ENCODE peak calls at places on chromosomes 3 and 15, in four cellular contexts. P is neural progenitor cell, V is ovary, Q is RWPE2. E is an unnamed sample.

GRCh38 chr15:49225572-49226281 is 55.7 kb downstream of the GALK2 start:
- DNase-seq in V (no peak), P (peak), Q (no peak), E (peak)

GRCh38 chr3:27568393-27568792 is 84.2 kb upstream of the SLC4A7 start:
- DNase-seq in V (peak), P (no peak), Q (peak), E (peak)

GRCh38 chr3:30347679-30348216 is 258.7 kb upstream of the TGFBR2 start:
- DNase-seq in V (no peak), Q (no peak), P (no peak), E (no peak)

GRCh38 chr3:124751501-124751900 is 21.2 kb downstream of the UMPS start:
- DNase-seq in P (no peak), Q (no peak), V (no peak), E (no peak)

GRCh38 chr3:150639262-150639661 is 36.1 kb downstream of the SELENOT start:
- DNase-seq in P (no peak), V (no peak), Q (no peak), E (no peak)

GRCh38 chr15:42157981-42158765 is 1.7 kb upstream of the PLA2G4F start:
- DNase-seq in P (no peak), V (no peak), Q (no peak), E (no peak)

GRCh38 chr3:64166584-64167155 is 58.6 kb downstream of the PRICKLE2 start:
- DNase-seq in Q (no peak), P (peak), V (no peak), E (no peak)

GRCh38 chr3:160701490-160701889 is 24.5 kb downstream of the ARL14 start:
- DNase-seq in P (no peak), V (no peak), Q (no peak), E (no peak)

GRCh38 chr3:150414273-150414672 is 6.2 kb downstream of the TSC22D2 start:
- DNase-seq in Q (no peak), P (peak), V (no peak), E (no peak)

GRCh38 chr3:53496984-53497383 is 2.6 kb downstream of the CACNA1D start:
- DNase-seq in P (no peak), Q (no peak), V (no peak), E (no peak)

GRCh38 chr3:10910367-10910766 is 82.2 kb upstream of the SLC6A1 start:
- DNase-seq in P (no peak), V (no peak), Q (no peak), E (no peak)

GRCh38 chr3:7800006-7800780 is 701.4 kb upstream of the LMCD1 start:
- DNase-seq in Q (no peak), V (no peak), P (peak), E (no peak)

GRCh38 chr3:168476360-168476980 is 380.7 kb upstream of the GOLIM4 start:
- DNase-seq in V (no peak), P (no peak), Q (no peak), E (no peak)

GRCh38 chr3:15646924-15647511 is 45.5 kb downstream of the BTD start:
- DNase-seq in V (peak), P (no peak), Q (peak), E (no peak)

GRCh38 chr3:196287405-196288140 is at the start of gene PCYT1A:
- DNase-seq in P (peak), V (peak), Q (peak), E (peak)

GRCh38 chr3:171982829-171983228 is 56.5 kb upstream of the FNDC3B start:
- DNase-seq in P (no peak), V (no peak), Q (no peak), E (no peak)

GRCh38 chr3:151839313-151839631 is 25.4 kb downstream of the AADAC start:
- DNase-seq in P (peak), V (no peak), Q (no peak), E (no peak)
- TF ChIP-seq CTCF in P (no peak), V (no peak), Q (peak), E (peak)

DNA sequence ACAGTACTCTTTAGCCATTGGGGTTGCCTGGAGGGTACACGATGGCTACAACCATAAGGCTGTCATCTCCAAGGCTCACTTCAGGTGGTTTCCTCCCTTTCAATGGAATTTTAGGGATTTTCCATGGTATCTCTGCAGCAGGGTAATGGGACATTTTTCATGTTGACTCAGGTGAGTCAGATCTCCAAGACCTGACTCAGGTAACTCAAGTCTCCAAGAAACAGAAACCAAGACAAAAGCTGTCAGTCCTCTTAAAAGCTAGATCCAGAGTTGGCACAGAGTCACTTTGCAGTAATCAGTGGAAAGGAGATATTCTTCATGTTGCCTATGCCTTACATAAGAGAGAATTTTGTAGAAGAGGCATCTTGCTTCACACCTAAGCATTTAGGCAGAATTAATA is 375.8 kb upstream of the ARPP21 start:
- DNase-seq in Q (no peak), V (no peak), P (no peak), E (no peak)
- TF ChIP-seq CTCF in Q (no peak), V (no peak), P (no peak), E (no peak)

DNA sequence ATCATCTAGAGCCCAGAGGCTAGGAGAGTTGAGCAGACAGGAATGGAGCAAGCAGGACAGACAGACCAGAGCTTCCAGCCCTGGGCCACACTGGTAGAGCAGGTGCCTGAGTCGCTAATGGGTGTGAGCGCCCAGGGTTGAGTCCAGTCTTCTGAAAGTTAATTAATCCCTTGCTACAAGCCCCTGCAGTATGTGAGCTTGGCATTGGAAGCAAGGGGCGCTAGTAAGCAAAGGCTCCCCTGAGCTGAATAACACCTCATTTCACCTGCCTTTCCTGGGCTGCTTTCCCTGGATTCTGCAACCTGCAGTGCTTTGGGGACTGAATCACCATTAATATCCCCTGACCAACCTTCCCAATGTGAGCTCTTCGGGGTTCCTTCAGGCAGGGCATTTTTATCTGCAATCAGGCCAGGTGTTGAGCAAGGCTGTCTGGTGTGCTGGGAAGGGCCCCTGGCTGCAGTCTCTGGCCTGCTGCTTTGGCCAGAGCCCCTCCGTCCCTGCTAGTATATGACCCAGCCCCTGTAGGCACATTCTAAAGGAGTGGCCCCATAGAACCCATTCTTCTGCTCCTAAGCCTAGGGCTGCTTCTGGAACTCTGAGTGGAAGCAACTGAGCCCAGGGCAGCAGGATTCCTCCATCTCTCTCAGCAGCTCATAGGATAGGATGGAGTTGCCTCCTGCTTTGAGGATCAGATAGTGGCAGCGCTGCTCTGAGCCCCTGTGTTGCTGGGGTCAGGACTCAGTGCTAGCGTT is 45.1 kb upstream of the EPHB1 start:
- DNase-seq in V (no peak), P (no peak), Q (no peak), E (no peak)
- TF ChIP-seq CTCF in V (no peak), P (no peak), Q (no peak), E (no peak)

GRCh38 chr15:23823508-23823907 is 136.4 kb upstream of the NDN start:
- DNase-seq in Q (no peak), P (peak), V (no peak), E (peak)
- TF ChIP-seq CTCF in Q (peak), P (peak), V (no peak), E (no peak)

DNA sequence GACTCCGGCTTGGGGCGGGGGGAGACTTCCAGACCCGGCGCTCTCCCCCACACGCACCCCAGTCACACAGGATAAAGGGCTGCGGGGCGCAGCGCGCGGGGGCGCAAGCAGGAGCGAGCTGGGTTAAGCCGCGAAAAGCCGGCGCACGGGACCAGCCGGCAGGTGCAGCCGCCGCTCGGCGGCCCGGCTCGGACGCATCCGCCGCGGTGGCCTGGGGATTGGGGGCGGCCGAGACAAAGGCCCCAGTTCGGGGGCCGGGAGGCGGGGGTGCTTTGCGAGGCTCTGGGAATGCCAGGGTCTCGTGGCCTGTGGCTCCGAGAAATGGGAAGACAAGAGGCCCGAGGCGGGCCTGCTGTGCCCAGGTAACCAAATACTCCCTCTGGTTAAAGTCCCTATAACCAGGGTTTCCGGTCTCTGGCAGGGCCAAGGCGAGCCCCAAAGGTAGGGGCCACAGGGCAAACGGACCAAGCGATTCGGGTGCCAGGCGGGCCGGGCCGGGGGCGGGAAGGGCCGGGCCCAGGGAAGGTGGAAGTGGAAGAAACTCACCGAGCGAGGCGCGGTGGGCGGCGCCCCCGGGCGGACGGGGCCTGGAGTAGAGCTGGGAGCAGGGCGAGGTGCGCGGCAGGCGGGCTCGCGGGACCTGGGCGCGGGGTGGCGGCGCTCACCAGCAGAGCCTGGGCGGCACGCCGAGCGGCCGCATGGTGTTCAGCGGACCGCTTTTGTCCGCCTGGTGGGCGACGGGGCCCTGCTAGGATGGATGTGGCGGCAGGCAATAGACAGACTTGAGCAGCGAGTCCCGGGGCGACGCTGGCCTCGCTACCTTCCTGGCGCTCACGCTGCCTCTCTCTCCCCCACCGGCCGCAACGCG is at the start of gene GATA2:
- DNase-seq in V (no peak), P (peak), Q (peak), E (peak)
- TF ChIP-seq CTCF in V (no peak), P (peak), Q (no peak), E (no peak)

DNA sequence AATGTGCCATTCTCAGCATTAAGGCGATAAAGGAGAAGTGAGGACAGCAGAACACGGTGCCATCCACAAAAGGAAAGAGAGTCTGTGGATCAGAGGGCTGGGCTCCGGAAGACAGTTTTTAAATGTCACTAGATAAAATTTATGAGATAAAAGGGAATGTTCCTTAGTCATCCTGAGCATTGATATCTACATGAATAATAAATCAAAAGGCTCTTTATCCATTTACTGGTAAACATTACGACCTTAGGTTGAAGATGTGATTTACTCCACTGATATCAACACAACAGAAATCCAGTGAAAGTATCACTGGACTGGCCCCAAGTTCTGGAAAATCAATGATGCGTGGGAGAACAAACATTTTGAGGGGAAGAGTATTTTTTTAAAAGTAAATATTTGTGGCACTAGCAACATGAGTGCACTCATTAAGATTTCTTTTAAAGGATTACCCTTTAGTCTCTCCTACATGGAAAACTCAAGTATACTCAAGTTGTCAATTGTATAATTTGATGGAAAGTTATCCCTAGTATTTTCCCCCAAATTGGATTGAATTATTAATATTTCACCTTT is 554.6 kb downstream of the FHIT start:
- DNase-seq in Q (no peak), V (no peak), P (no peak), E (no peak)
- TF ChIP-seq CTCF in Q (no peak), V (no peak), P (no peak), E (no peak)

DNA sequence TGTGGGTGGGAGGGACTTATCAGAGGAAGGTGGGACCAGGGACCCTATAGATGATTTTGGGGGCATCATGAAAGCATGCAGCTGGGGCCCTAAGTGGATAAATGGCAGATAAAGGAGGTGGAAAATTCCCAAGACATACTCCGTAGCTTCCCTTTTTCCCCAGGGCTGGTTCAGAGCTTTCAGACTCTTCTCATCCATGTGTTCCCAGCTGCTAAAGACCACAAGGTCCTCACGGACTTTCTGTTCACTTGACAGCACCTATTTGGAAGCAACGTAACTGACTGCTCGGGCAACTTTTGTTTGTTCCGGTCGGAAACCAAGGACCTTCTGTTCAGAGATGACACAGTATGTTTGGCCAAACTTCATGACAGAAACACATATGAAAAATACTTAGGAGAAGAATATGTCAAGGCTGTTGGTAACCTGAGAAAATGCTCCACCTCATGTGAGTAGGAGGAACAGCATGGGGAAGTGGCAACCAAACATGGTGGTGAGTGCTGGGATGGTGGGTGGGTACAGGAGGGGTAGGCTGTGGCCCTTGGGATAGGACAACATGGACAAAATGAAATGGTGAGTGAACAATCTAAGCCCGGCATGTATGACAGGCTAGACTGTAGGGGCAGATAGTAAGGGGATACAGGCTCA is 28.7 kb upstream of the SRPRB start:
- DNase-seq in V (no peak), Q (no peak), P (no peak), E (no peak)
- TF ChIP-seq CTCF in V (no peak), Q (no peak), P (no peak), E (no peak)

DNA sequence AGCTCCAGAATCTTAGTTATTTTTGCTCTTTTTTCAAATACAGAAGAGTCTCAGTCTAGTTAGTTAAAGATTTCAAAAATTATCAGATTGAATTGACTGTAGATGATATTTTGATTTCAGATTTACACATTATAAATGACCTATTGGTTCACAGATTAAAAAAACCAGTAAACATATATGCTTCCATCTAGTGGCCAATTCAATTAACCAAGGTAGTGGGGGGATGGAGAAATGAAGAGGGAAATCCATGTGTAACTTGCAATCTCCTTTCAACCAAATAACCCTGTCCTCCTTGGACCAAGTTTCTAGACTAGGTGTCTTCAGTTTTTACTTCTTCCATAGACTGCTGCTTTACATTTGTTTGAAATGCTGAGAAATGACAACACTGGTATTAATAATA is 789.8 kb downstream of the ROBO1 start:
- DNase-seq in V (no peak), P (no peak), Q (no peak), E (no peak)
- TF ChIP-seq CTCF in V (no peak), P (peak), Q (peak), E (peak)

GRCh38 chr3:9826815-9827574 is 16.8 kb downstream of the RPUSD3 start:
- DNase-seq in Q (no peak), V (no peak), P (peak), E (peak)
- TF ChIP-seq CTCF in Q (peak), V (no peak), P (peak), E (peak)